ENCODE peak calls at places on chromosomes 6 and 20, in six cellular contexts. One of them, this sample, is unnamed.

GRCh38 chr6:88870728-88871330 is 92.6 kb downstream of the RNGTT start:
- DNase-seq in iris pigment epithelial cell: peak; percentile 71
- DNase-seq in pulmonary artery endothelial cell: peak; percentile 20
- DNase-seq in PC-9: no peak
- DNase-seq in D341Med: peak; percentile 30
- DNase-seq in activated naive CD8-positive, alpha-beta T cell treated with anti-CD3 and anti-CD28 coated beads, Interleukin-2, amount 50 U/mL, for 24 hours: peak; percentile 12
- DNase-seq in this sample: peak; percentile 59

GRCh38 chr6:108805611-108806181 is 42.5 kb upstream of the ARMC2 start:
- DNase-seq in iris pigment epithelial cell: no peak
- DNase-seq in PC-9: peak; percentile 37
- DNase-seq in pulmonary artery endothelial cell: no peak
- DNase-seq in activated naive CD8-positive, alpha-beta T cell treated with anti-CD3 and anti-CD28 coated beads, Interleukin-2, amount 50 U/mL, for 24 hours: no peak
- DNase-seq in D341Med: no peak
- DNase-seq in this sample: no peak

GRCh38 chr6:138724015-138724414 is 49.6 kb upstream of the CCDC28A start:
- DNase-seq in D341Med: no peak
- DNase-seq in iris pigment epithelial cell: peak; percentile 83
- DNase-seq in pulmonary artery endothelial cell: peak; percentile 24
- DNase-seq in activated naive CD8-positive, alpha-beta T cell treated with anti-CD3 and anti-CD28 coated beads, Interleukin-2, amount 50 U/mL, for 24 hours: no peak
- DNase-seq in PC-9: no peak
- DNase-seq in this sample: no peak

GRCh38 chr6:124661231-124661630 is 301.0 kb upstream of the RNF217 start:
- DNase-seq in activated naive CD8-positive, alpha-beta T cell treated with anti-CD3 and anti-CD28 coated beads, Interleukin-2, amount 50 U/mL, for 24 hours: no peak
- DNase-seq in D341Med: no peak
- DNase-seq in iris pigment epithelial cell: no peak
- DNase-seq in PC-9: no peak
- DNase-seq in pulmonary artery endothelial cell: no peak
- DNase-seq in this sample: no peak

GRCh38 chr20:64049060-64049886 is at the start of gene SOX18:
- DNase-seq in pulmonary artery endothelial cell: no peak
- DNase-seq in PC-9: no peak
- DNase-seq in activated naive CD8-positive, alpha-beta T cell treated with anti-CD3 and anti-CD28 coated beads, Interleukin-2, amount 50 U/mL, for 24 hours: peak; percentile 46
- DNase-seq in iris pigment epithelial cell: no peak
- DNase-seq in D341Med: peak; percentile 74
- DNase-seq in this sample: peak; percentile 63

GRCh38 chr6:34967461-34967860 is 78.4 kb downstream of the ANKS1A start:
- DNase-seq in activated naive CD8-positive, alpha-beta T cell treated with anti-CD3 and anti-CD28 coated beads, Interleukin-2, amount 50 U/mL, for 24 hours: no peak
- DNase-seq in PC-9: no peak
- DNase-seq in pulmonary artery endothelial cell: no peak
- DNase-seq in iris pigment epithelial cell: no peak
- DNase-seq in D341Med: no peak
- DNase-seq in this sample: no peak

GRCh38 chr6:3625161-3625979 is 126.1 kb downstream of the PXDC1 start:
- DNase-seq in activated naive CD8-positive, alpha-beta T cell treated with anti-CD3 and anti-CD28 coated beads, Interleukin-2, amount 50 U/mL, for 24 hours: no peak
- DNase-seq in D341Med: no peak
- DNase-seq in pulmonary artery endothelial cell: no peak
- DNase-seq in PC-9: no peak
- DNase-seq in iris pigment epithelial cell: no peak
- DNase-seq in this sample: no peak

GRCh38 chr6:104784884-104785283 is 74.8 kb downstream of the HACE1 start:
- DNase-seq in PC-9: no peak
- DNase-seq in iris pigment epithelial cell: peak; percentile 61
- DNase-seq in D341Med: no peak
- DNase-seq in pulmonary artery endothelial cell: peak; percentile 19
- DNase-seq in activated naive CD8-positive, alpha-beta T cell treated with anti-CD3 and anti-CD28 coated beads, Interleukin-2, amount 50 U/mL, for 24 hours: no peak
- DNase-seq in this sample: no peak

GRCh38 chr6:109165392-109165964 is 70.2 kb downstream of the CEP57L1 start:
- DNase-seq in PC-9: peak; percentile 56
- DNase-seq in activated naive CD8-positive, alpha-beta T cell treated with anti-CD3 and anti-CD28 coated beads, Interleukin-2, amount 50 U/mL, for 24 hours: no peak
- DNase-seq in iris pigment epithelial cell: peak; percentile 90
- DNase-seq in D341Med: no peak
- DNase-seq in pulmonary artery endothelial cell: no peak
- DNase-seq in this sample: no peak

GRCh38 chr20:54515788-54516324 is 40.5 kb downstream of the DOK5 start:
- DNase-seq in D341Med: no peak
- DNase-seq in activated naive CD8-positive, alpha-beta T cell treated with anti-CD3 and anti-CD28 coated beads, Interleukin-2, amount 50 U/mL, for 24 hours: no peak
- DNase-seq in pulmonary artery endothelial cell: no peak
- DNase-seq in PC-9: no peak
- DNase-seq in iris pigment epithelial cell: no peak
- DNase-seq in this sample: no peak

GRCh38 chr6:46583081-46583480 is 69.5 kb downstream of the CYP39A1 start:
- DNase-seq in D341Med: peak; percentile 42
- DNase-seq in iris pigment epithelial cell: peak; percentile 10
- DNase-seq in activated naive CD8-positive, alpha-beta T cell treated with anti-CD3 and anti-CD28 coated beads, Interleukin-2, amount 50 U/mL, for 24 hours: no peak
- DNase-seq in PC-9: no peak
- DNase-seq in pulmonary artery endothelial cell: no peak
- DNase-seq in this sample: no peak

This sample was measured in activated naive CD4-positive, alpha-beta T cell treated with anti-CD3 and anti-CD28 coated beads, Interleukin-2, amount 10 ng/mL, durations not matched to agents 7 days and 5 days.